ENCODE peak calls at places on chromosome 1, in six cellular contexts. S is NAMALWA, Y is cardiac fibroblast, E is iPS-NIHi11, Z is suprapubic skin, I is A172. V is an unnamed sample.

GRCh38 chr1:110336300-110337039 is 2.7 kb upstream of the RBM15 start:
- DNase-seq in S (no peak), Y (no peak), E (no peak), Z (no peak), I (peak), V (peak)

GRCh38 chr1:21859669-21860179 is 47.7 kb downstream of the LDLRAD2 start:
- DNase-seq in S (no peak), Y (no peak), E (no peak), Z (no peak), I (no peak), V (no peak)

GRCh38 chr1:67614511-67614934 is 70.5 kb upstream of the GADD45A start:
- DNase-seq in S (no peak), Y (peak), E (no peak), Z (no peak), I (no peak), V (peak)

GRCh38 chr1:220353229-220354012 is 81.2 kb upstream of the RAB3GAP2 start:
- DNase-seq in S (peak), Y (no peak), E (no peak), Z (no peak), I (no peak), V (no peak)

GRCh38 chr1:52263153-52263910 is 102.7 kb downstream of the CC2D1B start:
- DNase-seq in S (no peak), Y (no peak), E (no peak), Z (no peak), I (no peak), V (peak)

GRCh38 chr1:236066054-236066453 is 1.2 kb upstream of the NID1 start:
- DNase-seq in S (no peak), Y (peak), E (no peak), Z (no peak), I (no peak), V (no peak)

GRCh38 chr1:176466514-176466913 is 3.5 kb downstream of the PAPPA2 start:
- DNase-seq in S (peak), Y (no peak), E (peak), Z (no peak), I (peak), V (peak)

GRCh38 chr1:39890267-39890666 is 7.0 kb upstream of the TRIT1 start:
- DNase-seq in S (no peak), Y (no peak), E (no peak), Z (no peak), I (no peak), V (no peak)

GRCh38 chr1:100511058-100511457 is 26.9 kb upstream of the GPR88 start:
- DNase-seq in S (no peak), Y (no peak), E (no peak), Z (no peak), I (no peak), V (no peak)

GRCh38 chr1:29245876-29246275 is 9.6 kb downstream of the PTPRU start:
- DNase-seq in S (peak), Y (peak), E (no peak), Z (no peak), I (peak), V (peak)

GRCh38 chr1:151128800-151129199 is 17.6 kb downstream of the SEMA6C start:
- DNase-seq in S (no peak), Y (no peak), E (no peak), Z (no peak), I (no peak), V (no peak)

GRCh38 chr1:64823691-64824476 is 79.0 kb downstream of the RAVER2 start:
- DNase-seq in S (peak), Y (peak), E (peak), Z (no peak), I (peak), V (peak)

GRCh38 chr1:229158317-229159294 is 112.3 kb upstream of the RAB4A start:
- DNase-seq in S (no peak), Y (no peak), E (no peak), Z (no peak), I (peak), V (no peak)

GRCh38 chr1:241627453-241628329 is 12.5 kb downstream of the CHML start:
- DNase-seq in S (peak), Y (peak), E (peak), Z (no peak), I (peak), V (peak)